ENCODE peak calls at places on chromosomes 13 and 19, in five cellular contexts. Q is tibial artery, L is kidney epithelial cell, J is fibroblast of lung, Y is HL-60. X is an unnamed sample.

GRCh38 chr13:75946746-75947397 is 310.7 kb downstream of the LMO7 start:
- DNase-seq in Q (no peak), Y (no peak), L (no peak), J (no peak), X (no peak)

GRCh38 chr19:46756544-46756888 is 10.3 kb upstream of the STRN4 start:
- DNase-seq in Q (no peak), Y (no peak), L (no peak), J (no peak), X (no peak)

GRCh38 chr19:42113641-42114348 is 18.5 kb downstream of the POU2F2 start:
- DNase-seq in J (peak), Y (no peak), Q (peak), L (peak), X (peak)

GRCh38 chr19:5826531-5827341 is 12.8 kb downstream of the FUT6 start:
- DNase-seq in Y (peak), L (no peak), J (no peak), Q (no peak), X (no peak)

GRCh38 chr13:29465741-29466293 is 129.7 kb downstream of the SLC7A1 start:
- DNase-seq in Y (no peak), J (peak), L (no peak), Q (peak), X (no peak)

GRCh38 chr13:21100994-21101757 is 39.8 kb upstream of the LATS2 start:
- DNase-seq in Q (no peak), J (no peak), L (no peak), Y (no peak), X (no peak)

GRCh38 chr13:26899153-26899552 is 138.6 kb upstream of the GPR12 start:
- DNase-seq in J (no peak), Y (no peak), Q (no peak), L (no peak), X (no peak)

GRCh38 chr13:106796280-106797047 is 228.5 kb upstream of the ARGLU1 start:
- DNase-seq in Y (no peak), J (no peak), L (no peak), Q (no peak), X (no peak)

GRCh38 chr13:46119883-46120614 is 15.2 kb upstream of the CPB2 start:
- DNase-seq in Q (no peak), Y (no peak), J (peak), L (peak), X (peak)

GRCh38 chr19:48991823-48992570 is 1.1 kb downstream of the GYS1 start:
- DNase-seq in Y (peak), Q (peak), J (peak), L (peak), X (no peak)

GRCh38 chr13:99388334-99388923 is 81.2 kb upstream of the GPR183 start:
- DNase-seq in J (no peak), L (no peak), Q (no peak), Y (no peak), X (no peak)

GRCh38 chr19:55080121-55080914 is 4.6 kb downstream of the EPS8L1 start:
- DNase-seq in L (no peak), Y (peak), Q (no peak), J (peak), X (no peak)

GRCh38 chr19:46296722-46297431 is at the start of gene HIF3A:
- DNase-seq in Q (peak), L (no peak), Y (no peak), J (no peak), X (no peak)

GRCh38 chr19:51082641-51083040 is at the start of gene KLK14:
- DNase-seq in Q (no peak), L (no peak), J (no peak), Y (no peak), X (no peak)

GRCh38 chr19:16033136-16033530 is 43.2 kb upstream of the TPM4 start:
- DNase-seq in Y (no peak), Q (no peak), J (no peak), L (no peak), X (no peak)

GRCh38 chr13:49220035-49220855 is at the start of gene MLNR:
- DNase-seq in Q (no peak), L (no peak), J (peak), Y (peak), X (no peak)

GRCh38 chr13:25738342-25738771 is 313.5 kb downstream of the SHISA2 start:
- DNase-seq in L (peak), Q (no peak), Y (no peak), J (peak), X (no peak)

GRCh38 chr13:110377178-110378175 is 70.4 kb downstream of the COL4A2 start:
- DNase-seq in L (no peak), Y (no peak), Q (no peak), J (no peak), X (no peak)

GRCh38 chr13:86563308-86563707 is 764.1 kb upstream of the SLITRK6 start:
- DNase-seq in J (peak), Q (no peak), Y (no peak), L (peak), X (no peak)

GRCh38 chr19:35265126-35265995 is 3.4 kb upstream of the USF2 start:
- DNase-seq in Y (no peak), Q (no peak), J (no peak), L (no peak), X (no peak)

GRCh38 chr13:52105841-52106240 is 23.0 kb downstream of the NEK5 start:
- DNase-seq in Q (no peak), L (no peak), Y (no peak), J (no peak), X (no peak)

GRCh38 chr19:6099633-6100032 is 10.7 kb downstream of the RFX2 start:
- DNase-seq in Y (no peak), J (no peak), Q (no peak), L (no peak), X (no peak)

GRCh38 chr13:78247362-78247761 is 328.7 kb upstream of the EDNRB start:
- DNase-seq in Y (no peak), L (no peak), J (no peak), Q (no peak), X (no peak)
- TF ChIP-seq CTCF in Y (no peak), L (no peak), J (no peak), Q (no peak), X (no peak)

GRCh38 chr19:8335343-8336071 is 7.6 kb downstream of the KANK3 start:
- DNase-seq in L (no peak), Y (no peak), J (no peak), Q (no peak), X (no peak)
- H3K4me3 ChIP-seq in L (peak), Y (no peak), J (no peak), Q (peak), X (no peak)

DNA sequence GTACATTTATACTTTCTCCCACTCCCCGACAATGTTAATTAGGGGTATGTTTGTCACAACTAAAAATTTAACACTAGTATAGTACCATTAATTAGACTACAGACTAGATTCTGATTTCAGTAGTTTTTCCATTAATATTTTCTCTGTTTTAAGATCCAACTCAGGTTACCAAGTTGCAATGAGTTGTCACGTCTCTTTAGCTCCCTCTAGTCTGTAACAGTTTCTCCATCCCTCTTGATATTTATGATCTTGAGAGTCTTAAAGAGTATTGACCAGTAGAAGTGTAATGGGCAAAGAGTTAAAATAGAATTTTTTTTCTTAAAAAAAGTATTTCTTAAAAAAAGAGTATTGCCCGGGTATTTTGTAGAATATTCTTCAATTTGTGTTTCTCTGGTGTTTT is 598.1 kb downstream of the TBC1D4 start:
- DNase-seq in Y (no peak), J (no peak), L (no peak), Q (no peak), X (no peak)
- TF ChIP-seq CTCF in Y (no peak), J (no peak), L (no peak), Q (no peak), X (no peak)

GRCh38 chr19:19956431-19957075 is 55.8 kb downstream of the ZNF93 start:
- DNase-seq in L (no peak), J (no peak), Q (no peak), Y (no peak), X (no peak)
- H3K4me3 ChIP-seq in L (no peak), J (no peak), Q (no peak), Y (no peak), X (no peak)

GRCh38 chr13:32025730-32026129 is 5.8 kb upstream of the FRY start:
- DNase-seq in J (no peak), L (no peak), Q (no peak), Y (no peak), X (no peak)

GRCh38 chr13:32026619-32027018 is 5.0 kb upstream of the FRY start:
- DNase-seq in L (no peak), Q (no peak), J (no peak), Y (no peak), X (no peak)

GRCh38 chr13:32023698-32024097 is 7.9 kb upstream of the FRY start:
- DNase-seq in Y (no peak), Q (no peak), L (no peak), J (no peak), X (no peak)

GRCh38 chr13:32023096-32023495 is 8.5 kb upstream of the FRY start:
- DNase-seq in Y (no peak), J (no peak), Q (no peak), L (no peak), X (no peak)

GRCh38 chr13:32024750-32025149 is 6.8 kb upstream of the FRY start:
- DNase-seq in J (no peak), L (no peak), Q (no peak), Y (no peak), X (no peak)
- TF ChIP-seq CTCF in J (no peak), L (no peak), Q (no peak), Y (no peak), X (no peak)

GRCh38 chr13:32736648-32737047 is 150.4 kb downstream of the PDS5B start:
- DNase-seq in L (no peak), Q (no peak), J (no peak), Y (no peak), X (no peak)
- H3K4me3 ChIP-seq in L (no peak), Q (peak), J (peak), Y (no peak), X (no peak)

GRCh38 chr13:23921451-23921888 is 24.2 kb upstream of the C1QTNF9B start:
- DNase-seq in Y (peak), L (peak), Q (no peak), J (peak), X (no peak)
- TF ChIP-seq CTCF in Y (peak), L (peak), Q (peak), J (peak), X (peak)

DNA sequence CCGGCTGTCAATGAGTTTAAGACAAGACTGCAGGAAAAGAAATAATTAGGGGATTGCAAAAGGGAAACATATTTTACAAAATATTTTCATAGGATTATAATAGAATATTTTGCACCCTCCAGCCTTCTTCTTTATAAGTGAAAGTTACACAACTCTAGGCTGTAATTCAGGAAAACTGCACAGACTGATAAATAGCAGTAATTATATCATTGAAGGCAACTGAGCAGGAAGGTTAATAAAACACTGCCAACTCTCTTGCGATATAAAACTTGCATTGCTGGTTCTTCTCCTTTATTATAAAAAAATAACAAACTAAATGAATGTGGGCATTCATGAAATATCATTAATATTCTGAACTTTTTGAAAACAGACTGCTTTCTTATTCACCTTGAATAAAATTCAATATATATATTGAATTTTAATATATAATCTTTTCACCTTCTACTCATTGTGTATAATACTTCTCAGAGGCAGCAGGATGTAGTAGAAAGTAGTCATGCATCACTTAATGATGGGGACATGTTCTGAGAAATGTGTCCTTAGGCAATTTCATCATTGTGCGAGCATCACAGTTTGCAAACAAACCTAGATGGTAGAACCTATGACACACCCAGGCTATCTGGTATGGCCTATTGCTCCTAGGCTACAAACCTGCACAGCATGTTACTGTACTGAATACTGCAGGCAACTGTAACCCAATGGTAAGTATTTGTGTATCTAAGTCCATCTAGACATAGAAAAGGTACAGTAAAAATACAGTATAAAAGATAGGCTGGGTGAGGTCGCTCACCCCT is 24.9 kb upstream of the STARD13 start:
- DNase-seq in J (no peak), Y (no peak), L (no peak), Q (no peak), X (no peak)
- H3K4me3 ChIP-seq in J (no peak), Y (no peak), L (no peak), Q (no peak), X (no peak)

GRCh38 chr13:44573790-44574465 is 2.2 kb downstream of the TSC22D1 start:
- DNase-seq in Q (no peak), Y (peak), L (no peak), J (peak), X (no peak)
- TF ChIP-seq CTCF in Q (peak), Y (no peak), L (peak), J (peak), X (peak)

GRCh38 chr13:39596685-39597084 is 6.3 kb downstream of the LHFPL6 start:
- DNase-seq in Q (no peak), J (no peak), Y (no peak), L (no peak), X (no peak)

GRCh38 chr13:39596176-39596575 is 6.8 kb downstream of the LHFPL6 start:
- DNase-seq in L (no peak), Q (no peak), J (no peak), Y (no peak), X (no peak)

GRCh38 chr13:39600766-39601165 is 2.2 kb downstream of the LHFPL6 start:
- DNase-seq in Q (peak), L (no peak), J (no peak), Y (no peak), X (no peak)

GRCh38 chr13:39599842-39600241 is 3.2 kb downstream of the LHFPL6 start:
- DNase-seq in J (no peak), Y (no peak), Q (no peak), L (no peak), X (no peak)

GRCh38 chr13:39597828-39598227 is 5.2 kb downstream of the LHFPL6 start:
- DNase-seq in Y (no peak), L (no peak), J (no peak), Q (no peak), X (no peak)
- H3K4me3 ChIP-seq in Y (no peak), L (no peak), J (no peak), Q (peak), X (no peak)